ENCODE peak calls at places on chromosomes 11 and 22, in four cellular contexts. J, O, Q and T are unnamed samples. For H4K20me1 and H3K27me3, the result is how much of the 10 kb centered on the place peaks cover.

GRCh38 chr11:115459563-115459962 is 44.7 kb downstream of the CADM1 start:
- DNase-seq in J (no peak), O (no peak), Q (peak), T (no peak)

GRCh38 chr11:532512-533048 is 2.8 kb downstream of the HRAS start:
- DNase-seq in J (no peak), O (no peak), Q (no peak), T (no peak)

GRCh38 chr11:115656684-115657083 is 152.5 kb upstream of the CADM1 start:
- DNase-seq in J (no peak), O (no peak), Q (no peak), T (no peak)

GRCh38 chr22:46754110-46754799 is 8.2 kb upstream of the TBC1D22A start:
- DNase-seq in J (no peak), O (peak), Q (peak), T (no peak)

GRCh38 chr11:57497303-57498247 is 17.9 kb downstream of the SLC43A1 start:
- DNase-seq in J (no peak), O (no peak), Q (no peak), T (no peak)

GRCh38 chr11:99693941-99694492 is 673.3 kb downstream of the CNTN5 start:
- DNase-seq in J (no peak), O (peak), Q (peak), T (no peak)

GRCh38 chr22:30265851-30266444 is 703 bp downstream of the OSM start:
- DNase-seq in J (peak), O (no peak), Q (no peak), T (no peak)

GRCh38 chr11:3153291-3153861 is 11.7 kb downstream of the OSBPL5 start:
- DNase-seq in J (no peak), O (no peak), Q (peak), T (no peak)

GRCh38 chr11:71444811-71445210 is 3.4 kb downstream of the DHCR7 start:
- DNase-seq in J (no peak), O (no peak), Q (no peak), T (no peak)

GRCh38 chr11:30346068-30346688 is 23.3 kb downstream of the ARL14EP start:
- DNase-seq in J (peak), O (peak), Q (peak), T (peak)

GRCh38 chr11:96303067-96303466 is 39.9 kb downstream of the MAML2 start:
- DNase-seq in J (no peak), O (peak), Q (peak), T (no peak)

GRCh38 chr11:127493330-127493729 is 492.8 kb upstream of the KIRREL3 start:
- DNase-seq in J (peak), O (peak), Q (peak), T (peak)

GRCh38 chr11:59776210-59777066 is 21.3 kb downstream of the STX3 start:
- DNase-seq in J (no peak), O (peak), Q (peak), T (no peak)

GRCh38 chr22:36258750-36259619 is 6.1 kb downstream of the APOL1 start:
- DNase-seq in J (no peak), O (no peak), Q (peak), T (peak)

GRCh38 chr11:128686745-128687177 is 7.1 kb upstream of the FLI1 start:
- DNase-seq in J (no peak), O (peak), Q (peak), T (peak)

GRCh38 chr11:79864882-79865281 is 424.1 kb upstream of the TENM4 start:
- DNase-seq in J (no peak), O (no peak), Q (no peak), T (no peak)

GRCh38 chr22:44024288-44024908 is at the start of gene PARVB:
- DNase-seq in J (peak), O (no peak), Q (no peak), T (peak)

GRCh38 chr11:77402218-77402556 is 71.7 kb downstream of the PAK1 start:
- DNase-seq in J (no peak), O (no peak), Q (no peak), T (no peak)

GRCh38 chr11:1297576-1298473 is 11.6 kb downstream of the TOLLIP start:
- DNase-seq in J (no peak), O (no peak), Q (no peak), T (no peak)

GRCh38 chr22:39292561-39293074 is 26.8 kb downstream of the RPL3 start:
- DNase-seq in J (no peak), O (peak), Q (peak), T (no peak)

GRCh38 chr11:116642902-116643301 is 129.9 kb downstream of the BUD13 start:
- DNase-seq in J (no peak), O (no peak), Q (no peak), T (no peak)

GRCh38 chr22:46117206-46118199 is 32.8 kb upstream of the PPARA start:
- DNase-seq in J (no peak), O (no peak), Q (no peak), T (no peak)

GRCh38 chr11:130166457-130166784 is 6.8 kb downstream of the ST14 start:
- DNase-seq in J (no peak), O (peak), Q (peak), T (no peak)

GRCh38 chr11:10758959-10759358 is 7.9 kb downstream of the CTR9 start:
- DNase-seq in J (peak), O (no peak), Q (no peak), T (no peak)

GRCh38 chr11:82233211-82233610 is 500.5 kb downstream of the FAM181B start:
- DNase-seq in J (no peak), O (no peak), Q (no peak), T (no peak)

GRCh38 chr11:103877221-103877620 is 159.2 kb upstream of the DDI1 start:
- DNase-seq in J (peak), O (peak), Q (peak), T (no peak)

GRCh38 chr22:48265000-48265625 is 1502.7 kb downstream of the TBC1D22A start:
- DNase-seq in J (no peak), O (no peak), Q (no peak), T (peak)

GRCh38 chr22:31130873-31131272 is 8.1 kb downstream of the INPP5J start:
- DNase-seq in J (no peak), O (no peak), Q (no peak), T (no peak)

GRCh38 chr22:37173709-37174108 is 14.3 kb downstream of the C1QTNF6 start:
- DNase-seq in J (no peak), O (no peak), Q (peak), T (no peak)

GRCh38 chr22:37212174-37212906 is at the start of gene SSTR3:
- DNase-seq in J (no peak), O (no peak), Q (no peak), T (no peak)

GRCh38 chr11:12577746-12578644 is 96.2 kb upstream of the TEAD1 start:
- DNase-seq in J (no peak), O (no peak), Q (no peak), T (no peak)

GRCh38 chr11:69080361-69080973 is 31.7 kb downstream of the TPCN2 start:
- DNase-seq in J (no peak), O (peak), Q (peak), T (no peak)

GRCh38 chr11:94784884-94785283 is 16.7 kb downstream of the AMOTL1 start:
- DNase-seq in J (no peak), O (no peak), Q (no peak), T (no peak)

GRCh38 chr22:50243704-50244419 is 961 bp downstream of the TUBGCP6 start:
- DNase-seq in J (no peak), O (no peak), Q (no peak), T (no peak)
- H4K20me1 ChIP-seq in J (under half), O (under half), Q (under half), T (under half)

DNA sequence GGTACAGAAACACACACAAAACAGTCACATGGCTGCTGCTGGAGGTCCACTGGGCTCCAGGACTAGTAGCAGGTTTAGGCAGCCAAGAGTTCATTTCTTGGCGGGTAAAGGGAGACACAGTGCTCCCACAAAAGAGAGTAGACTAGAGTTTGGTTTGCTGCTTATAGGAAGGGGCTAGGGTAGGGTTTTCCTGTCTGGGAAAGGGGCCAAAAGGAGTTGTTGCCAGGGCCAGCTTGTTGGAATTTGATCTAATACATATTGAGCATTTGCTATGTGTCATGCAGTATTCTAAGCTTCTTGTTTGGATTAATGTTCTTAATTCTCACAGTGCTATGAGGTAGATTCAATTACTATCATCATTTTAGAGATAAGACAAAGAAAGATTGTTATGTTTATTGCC is 195.1 kb upstream of the PLET1 start:
- DNase-seq in J (no peak), O (no peak), Q (peak), T (no peak)
- H3K4me2 ChIP-seq in J (no peak), O (no peak), Q (no peak), T (no peak)

DNA sequence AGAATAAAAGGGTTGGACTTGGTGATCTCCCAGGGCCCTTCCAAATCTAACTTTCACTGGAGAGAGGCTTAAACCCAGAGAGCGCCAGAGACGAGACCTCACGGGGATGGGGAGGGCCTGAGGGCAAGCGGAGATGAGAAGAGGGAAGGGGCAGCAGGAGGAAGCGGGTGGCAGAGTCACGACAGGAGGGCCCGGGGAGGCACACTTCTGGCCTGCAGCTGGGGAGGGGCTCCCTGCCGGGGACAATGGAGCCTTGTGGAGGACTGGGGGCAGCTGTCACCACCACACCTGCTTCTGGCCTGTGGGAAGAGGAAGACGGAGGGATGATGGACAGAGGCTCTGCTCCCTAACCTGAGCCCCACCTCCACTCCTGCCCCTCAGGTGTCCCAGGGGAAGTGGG is 40.2 kb downstream of the PDE2A start:
- DNase-seq in J (no peak), O (no peak), Q (no peak), T (no peak)
- H3K27me3 ChIP-seq in J (under half), O (under half), Q (under half), T (under half)

GRCh38 chr11:64864135-64864472 is 14.3 kb downstream of the EHD1 start:
- DNase-seq in J (no peak), O (no peak), Q (no peak), T (no peak)

GRCh38 chr11:64864473-64865285 is 13.7 kb downstream of the EHD1 start:
- DNase-seq in J (no peak), O (peak), Q (peak), T (no peak)

GRCh38 chr11:64866173-64866491 is 12.3 kb downstream of the EHD1 start:
- DNase-seq in J (no peak), O (no peak), Q (no peak), T (no peak)

GRCh38 chr11:64863381-64864060 is 14.9 kb downstream of the EHD1 start:
- DNase-seq in J (no peak), O (no peak), Q (peak), T (no peak)

GRCh38 chr11:64865286-64866172 is 12.9 kb downstream of the EHD1 start:
- DNase-seq in J (peak), O (peak), Q (peak), T (peak)
- H4K20me1 ChIP-seq in J (under half), O (under half), Q (under half), T (under half)

DNA sequence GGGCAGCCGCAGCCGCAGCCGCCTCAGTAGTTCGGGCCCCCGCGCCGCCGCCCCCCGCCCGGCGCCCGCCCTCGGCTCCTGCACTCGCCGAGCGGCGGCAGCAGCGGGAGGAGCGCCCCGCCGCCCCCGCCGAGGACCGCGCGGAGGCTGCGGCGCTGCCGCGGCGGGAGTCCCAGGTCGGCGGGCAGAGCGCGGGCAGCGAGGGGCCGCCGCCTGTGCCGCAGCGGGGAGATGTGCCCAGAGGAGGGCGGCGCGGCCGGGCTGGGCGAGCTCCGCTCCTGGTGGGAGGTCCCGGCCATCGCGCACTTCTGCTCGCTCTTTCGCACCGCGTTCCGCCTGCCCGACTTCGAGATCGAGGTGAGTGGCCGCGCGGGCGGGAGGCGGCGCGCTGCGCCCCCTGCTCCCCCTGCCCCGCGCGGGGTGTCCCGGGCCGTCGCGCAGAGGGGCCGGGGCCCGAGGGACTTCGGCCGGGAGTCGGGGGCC is 334 bp downstream of the CECR2 start:
- DNase-seq in J (peak), O (no peak), Q (peak), T (peak)
- H3K4me2 ChIP-seq in J (peak), O (peak), Q (no peak), T (no peak)

DNA sequence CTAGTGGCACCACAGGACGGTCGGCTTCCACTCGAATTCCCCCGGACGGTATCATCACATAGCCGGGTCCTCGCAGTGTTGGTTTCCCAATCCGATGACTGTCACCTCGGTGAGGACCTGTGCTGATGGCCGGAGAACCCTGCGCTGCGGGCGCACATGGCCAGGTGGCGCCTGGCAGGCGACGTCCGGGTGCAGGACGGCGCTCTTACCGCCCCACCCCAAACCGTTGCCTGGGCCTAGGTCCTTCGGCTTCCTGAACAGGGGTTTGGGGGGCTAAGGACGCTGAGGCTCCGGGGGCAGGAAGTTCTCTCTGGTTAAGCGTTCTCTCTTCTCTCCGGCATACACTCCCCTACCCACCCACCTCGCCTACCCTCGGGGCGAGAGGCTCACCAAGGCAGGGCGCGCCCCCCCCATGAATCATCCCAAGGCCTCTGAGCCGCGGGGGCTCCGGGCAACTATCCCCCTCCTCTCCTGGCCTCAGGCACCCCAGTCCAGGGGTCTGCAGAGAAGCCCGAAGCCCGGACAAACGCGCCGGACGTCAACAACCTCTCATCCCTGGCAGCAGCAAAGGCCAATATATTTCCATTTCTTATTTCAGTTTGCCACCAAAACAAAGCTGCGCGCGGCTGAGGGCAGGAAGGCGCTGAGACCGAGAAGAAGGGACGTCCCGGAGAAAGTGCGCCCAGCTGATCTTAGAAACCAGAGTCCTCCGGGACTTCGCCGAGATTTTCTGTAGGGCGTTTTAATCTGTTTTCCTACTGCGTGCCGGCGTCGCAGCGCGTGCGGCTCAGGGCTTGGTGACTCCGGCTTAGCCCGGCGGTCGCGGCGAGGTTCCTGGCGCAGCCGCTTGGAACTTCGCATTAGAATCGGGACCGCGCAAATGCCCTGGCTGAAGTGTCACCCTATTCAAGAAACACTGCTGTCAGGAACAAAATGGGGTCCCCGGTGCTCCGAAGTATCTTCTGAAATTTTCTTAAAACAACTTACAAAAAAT is 5.6 kb downstream of the ALX4 start:
- DNase-seq in J (no peak), O (no peak), Q (no peak), T (no peak)
- H3K27me3 ChIP-seq in J (under half), O (under half), Q (half or more), T (half or more)

DNA sequence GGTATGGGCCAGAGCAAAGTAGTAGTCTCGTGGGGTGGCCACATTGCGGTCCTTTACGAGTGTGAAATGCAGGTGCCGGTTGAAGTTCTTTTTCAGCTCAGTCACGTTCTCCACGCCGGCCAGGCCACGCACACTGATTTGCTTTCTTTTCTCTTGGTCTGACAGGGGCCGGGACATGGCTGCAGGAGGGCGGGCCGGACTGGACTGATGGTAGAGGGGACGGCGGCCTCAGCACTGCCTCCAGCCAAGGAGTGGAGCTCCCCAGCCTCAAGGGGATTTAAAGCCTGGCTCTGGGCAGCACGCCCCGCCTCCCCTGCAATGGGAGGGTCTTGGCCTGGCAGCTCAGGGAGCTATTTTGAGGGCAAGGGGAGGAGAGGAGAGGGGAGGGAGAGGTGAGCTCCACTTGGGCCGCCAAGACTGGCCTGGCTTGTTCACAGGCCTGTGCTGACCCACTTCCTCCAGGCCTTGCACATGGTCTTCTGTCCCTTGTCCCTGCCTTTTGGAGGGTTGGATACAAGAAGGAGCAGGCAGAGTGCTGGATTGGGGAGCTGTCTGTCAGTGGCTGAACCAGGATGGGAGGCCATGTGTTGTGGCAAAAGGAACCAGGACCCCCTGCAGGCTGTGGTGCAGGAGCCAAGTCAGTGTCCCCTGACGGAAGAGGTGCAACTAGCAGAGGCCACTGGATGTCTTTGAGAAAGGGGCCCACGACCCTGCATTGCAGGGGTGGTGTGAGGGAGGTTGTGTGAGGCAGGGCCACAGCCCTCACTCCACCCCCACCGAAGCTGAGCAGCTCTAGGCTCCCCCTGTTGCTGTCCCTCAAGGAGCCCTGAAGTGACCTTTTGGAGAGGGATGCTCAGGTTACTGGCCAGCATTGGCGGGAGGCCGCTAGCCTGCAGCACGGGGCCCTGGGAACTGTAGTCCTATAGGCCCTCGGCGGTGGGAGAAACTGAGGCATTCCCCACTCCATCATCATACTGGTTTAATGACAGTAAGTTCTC is at the start of gene PYGM:
- DNase-seq in J (no peak), O (no peak), Q (peak), T (no peak)
- H4K20me1 ChIP-seq in J (under half), O (under half), Q (under half), T (under half)

GRCh38 chr11:61797263-61797944 is 4.7 kb downstream of the FEN1 start:
- DNase-seq in J (peak), O (peak), Q (peak), T (peak)
- H3K4me2 ChIP-seq in J (no peak), O (no peak), Q (peak), T (no peak)

GRCh38 chr11:133808393-133809140 is 36.7 kb downstream of the SPATA19 start:
- DNase-seq in J (no peak), O (no peak), Q (no peak), T (no peak)

GRCh38 chr11:133811850-133812685 is 33.2 kb downstream of the SPATA19 start:
- DNase-seq in J (no peak), O (no peak), Q (no peak), T (no peak)

GRCh38 chr11:133810179-133810550 is 35.1 kb downstream of the SPATA19 start:
- DNase-seq in J (no peak), O (no peak), Q (no peak), T (no peak)

GRCh38 chr11:133810766-133811165 is 34.5 kb downstream of the SPATA19 start:
- DNase-seq in J (no peak), O (no peak), Q (no peak), T (no peak)

GRCh38 chr11:133809525-133810178 is 35.7 kb downstream of the SPATA19 start:
- DNase-seq in J (no peak), O (no peak), Q (no peak), T (no peak)
- H3K27me3 ChIP-seq in J (under half), O (under half), Q (under half), T (under half)

GRCh38 chr22:49776053-49776511 is 51.6 kb downstream of the BRD1 start:
- DNase-seq in J (no peak), O (no peak), Q (no peak), T (no peak)
- H4K20me1 ChIP-seq in J (under half), O (under half), Q (under half), T (under half)